ENCODE peak calls at places on chromosome 3, in six cellular contexts. T is tibial artery, W is left lung, M is cardiac muscle cell, F is retinal pigment epithelial cell, I is tibial nerve. D is an unnamed sample.

GRCh38 chr3:41118461-41119385 is 80.6 kb upstream of the CTNNB1 start:
- DNase-seq in W (no peak), T (no peak), F (peak), I (no peak), M (no peak), D (no peak)

GRCh38 chr3:33597257-33597689 is 120.8 kb downstream of the CLASP2 start:
- DNase-seq in T (no peak), W (no peak), M (no peak), F (no peak), I (no peak), D (no peak)

GRCh38 chr3:194310060-194310481 is 41.1 kb downstream of the CPN2 start:
- DNase-seq in I (no peak), T (no peak), F (no peak), W (no peak), M (no peak), D (no peak)

GRCh38 chr3:124745092-124745491 is 14.8 kb downstream of the UMPS start:
- DNase-seq in T (no peak), F (peak), I (no peak), W (no peak), M (no peak), D (no peak)

GRCh38 chr3:152302521-152303021 is 33.8 kb downstream of the MBNL1 start:
- DNase-seq in F (peak), M (peak), I (no peak), W (peak), T (peak), D (no peak)

GRCh38 chr3:94413721-94414106 is 350.9 kb downstream of the NSUN3 start:
- DNase-seq in I (no peak), F (peak), T (no peak), M (no peak), W (no peak), D (no peak)

GRCh38 chr3:160372780-160373179 is 26.2 kb downstream of the IFT80 start:
- DNase-seq in I (no peak), W (no peak), M (no peak), T (no peak), F (no peak), D (no peak)

GRCh38 chr3:72907131-72907697 is 19.4 kb downstream of the GXYLT2 start:
- DNase-seq in F (no peak), T (peak), W (no peak), I (no peak), M (no peak), D (no peak)

GRCh38 chr3:133895208-133896001 is at the start of gene RAB6B:
- DNase-seq in F (no peak), M (peak), T (no peak), W (no peak), I (no peak), D (no peak)

GRCh38 chr3:186668426-186668825 is 2.6 kb downstream of the HRG start:
- DNase-seq in M (no peak), F (no peak), I (no peak), T (no peak), W (no peak), D (no peak)

DNA sequence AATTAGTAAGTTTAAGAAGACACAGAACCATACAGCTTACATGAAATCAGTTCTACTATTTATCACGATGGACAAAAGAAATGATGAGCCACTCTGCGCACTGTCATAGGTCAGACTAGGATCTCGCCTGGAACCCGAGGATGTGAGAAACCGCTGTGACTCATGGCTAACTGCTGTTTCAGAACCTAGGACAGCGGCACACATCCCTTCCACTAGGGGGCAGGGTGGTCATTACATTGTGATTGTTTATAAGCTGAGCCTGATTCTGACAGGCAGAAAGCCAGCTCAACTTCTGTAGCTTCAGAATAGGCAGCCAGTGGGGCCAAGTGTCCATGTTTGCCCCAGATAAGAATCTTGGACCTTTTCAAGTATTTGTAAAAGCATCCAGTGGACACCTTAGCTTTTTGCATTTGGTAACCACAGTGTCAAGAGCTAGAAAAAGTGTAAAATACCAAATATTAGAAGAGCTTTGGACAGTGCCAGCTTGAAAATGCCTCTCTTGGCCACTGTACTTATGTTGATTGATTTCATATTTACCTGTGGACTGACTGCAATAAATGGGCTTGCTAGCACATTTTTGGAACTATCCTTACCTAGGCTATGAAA is 115.8 kb downstream of the KBTBD8 start:
- DNase-seq in W (peak), T (peak), M (peak), I (peak), F (peak), D (peak)
- TF ChIP-seq CTCF in W (peak), T (peak), M (peak), I (peak), F (peak), D (no peak)

DNA sequence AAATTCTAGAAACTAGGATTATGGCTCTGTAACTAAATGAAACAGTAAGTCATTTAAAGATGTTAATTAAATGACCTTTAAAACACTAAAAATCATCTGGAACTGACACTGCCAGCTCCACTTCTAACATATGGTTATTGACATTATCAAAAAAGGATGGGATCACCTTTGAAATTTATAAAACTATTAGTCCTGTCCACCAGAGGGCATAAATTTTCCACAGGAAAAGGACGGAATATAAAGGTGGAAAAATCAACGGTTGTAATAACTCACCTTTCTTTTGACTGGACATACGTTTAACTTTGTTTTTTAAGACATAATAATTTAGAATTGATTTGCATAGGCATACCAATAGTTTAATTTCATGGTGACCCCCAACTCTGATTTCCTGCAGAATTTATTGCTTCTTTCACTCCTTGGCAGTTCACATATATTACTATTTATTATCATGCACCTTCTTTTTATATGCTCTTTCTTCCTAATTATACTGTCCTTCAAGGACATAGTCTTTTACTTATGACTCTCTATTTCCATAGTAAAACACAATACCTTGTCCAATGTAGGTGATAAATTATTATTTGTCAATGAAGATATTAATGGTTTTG is 345.7 kb downstream of the CADM2 start:
- DNase-seq in M (peak), W (no peak), I (no peak), T (no peak), F (no peak), D (no peak)
- TF ChIP-seq CTCF in M (no peak), W (no peak), I (no peak), T (no peak), F (peak), D (no peak)

DNA sequence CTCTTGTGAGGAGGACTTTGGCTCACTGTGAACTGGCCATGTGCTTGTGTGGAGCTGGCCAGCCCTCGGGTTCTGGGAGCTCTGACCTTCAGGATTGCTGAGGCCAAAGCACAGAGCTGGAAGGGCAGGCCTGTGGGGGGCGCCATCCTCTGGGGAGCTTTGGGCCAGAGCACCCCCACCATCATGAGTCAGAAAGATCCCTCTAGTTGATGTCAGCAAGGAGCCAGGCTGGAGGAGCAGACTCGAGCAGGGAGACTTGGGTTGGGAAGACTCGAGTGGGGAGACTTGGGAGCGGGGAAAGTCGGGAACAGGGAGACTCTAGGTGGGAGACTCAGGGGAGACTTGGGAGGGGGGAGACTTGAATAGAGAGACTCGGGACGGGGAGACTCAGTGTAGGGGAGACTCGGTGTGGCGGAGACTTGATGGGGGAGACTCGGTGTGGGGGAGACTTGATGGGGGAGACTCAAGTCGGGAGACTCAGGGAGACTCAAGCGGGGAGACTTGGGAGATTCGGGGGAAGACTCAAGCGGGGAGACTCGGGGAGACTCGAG is 37.7 kb upstream of the PLXNA1 start:
- DNase-seq in T (no peak), F (no peak), I (no peak), W (no peak), M (no peak), D (no peak)
- TF ChIP-seq CTCF in T (no peak), F (no peak), I (no peak), W (no peak), M (peak), D (no peak)

GRCh38 chr3:182487621-182488020 is 305.7 kb upstream of the ATP11B start:
- DNase-seq in T (no peak), I (no peak), W (no peak), M (no peak), F (no peak), D (no peak)

GRCh38 chr3:182487048-182487447 is 306.3 kb upstream of the ATP11B start:
- DNase-seq in T (no peak), F (no peak), M (no peak), I (no peak), W (no peak), D (no peak)

GRCh38 chr3:182492536-182492935 is 300.8 kb upstream of the ATP11B start:
- DNase-seq in F (no peak), I (no peak), W (no peak), M (no peak), T (no peak), D (no peak)

GRCh38 chr3:182491571-182491970 is 301.7 kb upstream of the ATP11B start:
- DNase-seq in F (no peak), W (no peak), T (no peak), I (no peak), M (no peak), D (no peak)

DNA sequence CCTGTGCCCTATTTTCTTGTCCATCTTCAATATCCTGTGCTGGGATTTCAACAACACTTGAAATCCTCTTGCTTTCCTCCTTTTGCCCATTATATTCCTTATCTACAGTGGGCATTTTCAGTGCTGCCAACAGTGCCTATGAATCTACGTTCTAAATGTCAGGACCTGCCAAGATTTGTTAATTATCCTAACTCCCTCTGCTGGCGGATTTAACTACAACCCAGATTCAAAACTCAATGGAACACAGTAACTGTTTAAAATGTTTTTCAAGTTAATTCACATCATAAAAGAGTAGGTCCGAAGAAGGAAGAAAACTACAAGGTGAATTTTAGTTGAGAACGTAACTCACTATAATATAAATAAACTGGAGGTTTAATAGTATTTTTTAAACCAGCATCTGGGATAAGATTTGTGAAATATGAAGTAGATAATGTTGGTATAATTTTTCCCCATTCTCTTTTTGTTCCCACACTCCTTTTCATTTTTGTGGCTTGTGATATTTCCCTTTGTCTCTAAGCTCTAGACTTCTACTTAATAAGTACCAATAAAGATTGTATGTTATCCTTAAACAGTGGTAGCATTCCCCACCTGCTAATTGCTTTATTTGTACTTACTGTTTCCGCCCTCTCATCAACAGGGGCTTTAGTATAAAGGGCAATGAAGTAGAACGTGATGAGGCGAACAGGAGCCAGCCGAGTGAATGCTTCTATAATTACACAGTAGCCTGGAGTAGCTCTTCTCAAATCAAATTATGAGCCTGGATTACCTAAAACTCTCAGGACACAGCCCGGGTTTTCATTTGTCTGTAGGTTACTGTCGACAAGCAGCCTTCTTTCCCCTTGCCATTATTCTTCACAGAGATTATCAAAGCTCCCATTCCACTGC is 302.5 kb upstream of the ATP11B start:
- DNase-seq in T (no peak), W (no peak), I (no peak), M (peak), F (peak), D (no peak)
- TF ChIP-seq CTCF in T (no peak), W (peak), I (peak), M (peak), F (peak), D (no peak)

DNA sequence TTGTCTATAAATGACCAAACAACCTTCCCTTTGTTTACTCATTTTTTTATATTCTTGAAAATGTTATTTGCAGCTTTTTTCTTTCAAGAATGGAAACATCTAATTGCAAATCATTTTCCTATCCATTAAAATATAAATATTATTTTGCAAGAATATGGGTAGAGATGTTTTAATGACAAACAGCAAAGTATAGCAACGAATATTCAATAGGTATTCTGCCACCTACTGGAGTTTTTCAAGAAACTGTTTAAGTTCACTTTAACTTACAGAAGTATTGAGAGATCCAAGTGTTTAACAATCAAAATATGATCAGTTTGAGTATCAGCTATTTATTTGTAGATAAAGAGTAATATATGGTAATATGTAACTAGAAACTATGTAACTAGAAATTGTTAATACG is 6.9 kb upstream of the EOGT start:
- DNase-seq in M (no peak), T (no peak), F (no peak), I (no peak), W (no peak), D (no peak)
- TF ChIP-seq CTCF in M (peak), T (no peak), F (peak), I (no peak), W (no peak), D (no peak)

DNA sequence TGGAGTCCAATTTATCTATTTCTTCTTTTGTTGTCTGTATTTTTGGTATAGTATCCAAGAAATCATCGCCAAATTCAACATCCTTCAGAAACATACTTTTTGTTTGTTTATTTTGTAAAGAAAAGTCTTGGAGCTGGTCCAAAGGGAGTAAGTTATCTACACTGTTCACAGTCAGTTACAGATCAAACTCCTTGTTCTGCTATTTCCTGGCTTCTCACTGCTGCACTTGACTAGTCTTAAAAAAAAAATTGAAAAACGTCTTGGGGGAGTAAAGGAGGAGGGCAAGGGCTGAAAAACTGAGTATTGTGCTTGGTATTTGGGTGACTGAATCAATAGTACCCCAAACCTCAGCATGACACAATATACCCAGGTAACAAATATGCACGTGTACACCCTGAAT is 105.6 kb downstream of the NFKBIZ start:
- DNase-seq in T (no peak), F (no peak), W (no peak), M (no peak), I (no peak), D (no peak)
- TF ChIP-seq CTCF in T (no peak), F (no peak), W (no peak), M (no peak), I (no peak), D (no peak)

D was measured in omental fat pad.